ENCODE peak calls at places on chromosomes 16 and 17, in six cellular contexts. T is stimulated activated CD4-positive, alpha-beta T cell treated with anti-CD3 and anti-CD28 coated beads, Interleukin-2, amount 100 ng/mL, for 24 hours; G is mucosa of gallbladder; I is ELF-1; M is LoVo; E is naive B cell. O is an unnamed sample.

GRCh38 chr17:59413014-59413725 is 81.7 kb downstream of the YPEL2 start:
- DNase-seq in T (no peak), G (no peak), I (no peak), M (no peak), E (no peak), O (no peak)

GRCh38 chr17:69141802-69142472 is at the start of gene ABCA6:
- DNase-seq in T (no peak), G (no peak), I (no peak), M (no peak), E (no peak), O (no peak)

GRCh38 chr16:89841275-89841674 is 13.0 kb downstream of the SPIRE2 start:
- DNase-seq in T (no peak), G (no peak), I (no peak), M (no peak), E (no peak), O (no peak)

GRCh38 chr17:75765981-75766380 is 989 bp upstream of the GALK1 start:
- DNase-seq in T (no peak), G (no peak), I (no peak), M (no peak), E (no peak), O (peak)

GRCh38 chr16:85523602-85524364 is 89.3 kb upstream of the GSE1 start:
- DNase-seq in T (no peak), G (no peak), I (peak), M (no peak), E (no peak), O (peak)

GRCh38 chr17:31394544-31394943 is 3.1 kb downstream of the RAB11FIP4 start:
- DNase-seq in T (peak), G (peak), I (peak), M (peak), E (no peak), O (peak)

GRCh38 chr17:17783825-17784598 is 52.8 kb downstream of the SREBF1 start:
- DNase-seq in T (no peak), G (no peak), I (peak), M (no peak), E (peak), O (peak)

GRCh38 chr16:12120331-12120981 is 143.9 kb downstream of the SNX29 start:
- DNase-seq in T (no peak), G (peak), I (peak), M (no peak), E (peak), O (no peak)

GRCh38 chr17:40019140-40019991 is 4.1 kb downstream of the CSF3 start:
- DNase-seq in T (no peak), G (no peak), I (no peak), M (no peak), E (no peak), O (no peak)

GRCh38 chr17:62578757-62579487 is 48.5 kb upstream of the MRC2 start:
- DNase-seq in T (no peak), G (no peak), I (no peak), M (no peak), E (no peak), O (no peak)

GRCh38 chr17:19410875-19411291 is at the start of gene RNF112:
- DNase-seq in T (no peak), G (peak), I (no peak), M (no peak), E (no peak), O (no peak)

O was measured in H9.